ENCODE peak calls at places on chromosomes 7 and 10, in five cellular contexts. D, J, Q, H and V are unnamed samples.

GRCh38 chr7:138979226-138979979 is 1.8 kb downstream of the KIAA1549 start:
- DNase-seq in D (no peak), J (peak), Q (peak), H (peak), V (no peak)

GRCh38 chr7:47153571-47153970 is 428.3 kb downstream of the TNS3 start:
- DNase-seq in D (no peak), J (no peak), Q (no peak), H (peak), V (no peak)

GRCh38 chr10:132408367-132408781 is 11.4 kb downstream of the PWWP2B start:
- DNase-seq in D (no peak), J (no peak), Q (no peak), H (no peak), V (peak)

GRCh38 chr7:24786941-24787340 is 29.7 kb upstream of the GSDME start:
- DNase-seq in D (no peak), J (peak), Q (no peak), H (no peak), V (no peak)

GRCh38 chr7:147635288-147635687 is 955.3 kb upstream of the C7orf33 start:
- DNase-seq in D (no peak), J (no peak), Q (no peak), H (no peak), V (no peak)

GRCh38 chr7:2405601-2406345 is 2.4 kb downstream of the CHST12 start:
- DNase-seq in D (peak), J (no peak), Q (no peak), H (no peak), V (no peak)

GRCh38 chr10:103542764-103543616 is 49.5 kb downstream of the NEURL1 start:
- DNase-seq in D (peak), J (peak), Q (peak), H (peak), V (no peak)

GRCh38 chr10:49318028-49318427 is 19.1 kb downstream of the C10orf71 start:
- DNase-seq in D (no peak), J (no peak), Q (no peak), H (no peak), V (no peak)

GRCh38 chr7:27096756-27097514 is 1.1 kb upstream of the HOXA1 start:
- DNase-seq in D (no peak), J (no peak), Q (no peak), H (no peak), V (no peak)

GRCh38 chr7:27152816-27153486 is 568 bp upstream of the HOXA3 start:
- DNase-seq in D (no peak), J (no peak), Q (peak), H (no peak), V (no peak)

GRCh38 chr7:539731-540411 is 20.2 kb upstream of the PDGFA start:
- DNase-seq in D (no peak), J (peak), Q (no peak), H (peak), V (peak)

GRCh38 chr7:115066050-115066449 is 144.2 kb downstream of the MDFIC start:
- DNase-seq in D (peak), J (no peak), Q (no peak), H (no peak), V (no peak)

GRCh38 chr10:103928784-103929183 is 10.8 kb upstream of the STN1 start:
- DNase-seq in D (no peak), J (no peak), Q (no peak), H (no peak), V (no peak)

GRCh38 chr10:15344876-15345285 is 26.2 kb downstream of the FAM171A1 start:
- DNase-seq in D (no peak), J (no peak), Q (no peak), H (peak), V (no peak)

GRCh38 chr10:28664369-28664740 is 13.0 kb upstream of the BAMBI start:
- DNase-seq in D (no peak), J (no peak), Q (no peak), H (no peak), V (no peak)

GRCh38 chr7:112272921-112273561 is 66.5 kb downstream of the ZNF277 start:
- DNase-seq in D (no peak), J (no peak), Q (no peak), H (no peak), V (no peak)

GRCh38 chr7:84022686-84023308 is 171.8 kb downstream of the SEMA3A start:
- DNase-seq in D (no peak), J (no peak), Q (no peak), H (peak), V (peak)

GRCh38 chr10:20181408-20181807 is 365.2 kb downstream of the PLXDC2 start:
- DNase-seq in D (no peak), J (no peak), Q (no peak), H (no peak), V (no peak)

GRCh38 chr7:57653262-57653830 is 203.4 kb downstream of the ZNF716 start:
- DNase-seq in D (no peak), J (no peak), Q (no peak), H (no peak), V (no peak)

GRCh38 chr10:126521354-126521753 is 133.1 kb upstream of the ADAM12 start:
- DNase-seq in D (no peak), J (peak), Q (no peak), H (peak), V (no peak)

GRCh38 chr10:46992794-46993552 is 81.7 kb downstream of the PTPN20 start:
- DNase-seq in D (no peak), J (peak), Q (peak), H (peak), V (peak)

GRCh38 chr7:107045980-107046379 is 1.5 kb downstream of the PRKAR2B start:
- DNase-seq in D (no peak), J (no peak), Q (no peak), H (no peak), V (peak)

GRCh38 chr10:121851791-121852190 is 76.0 kb downstream of the ATE1 start:
- DNase-seq in D (no peak), J (no peak), Q (no peak), H (no peak), V (no peak)

GRCh38 chr7:78514653-78515052 is 716.1 kb downstream of the PHTF2 start:
- DNase-seq in D (no peak), J (no peak), Q (no peak), H (no peak), V (no peak)

GRCh38 chr10:98045785-98046389 is 15.5 kb upstream of the CRTAC1 start:
- DNase-seq in D (no peak), J (peak), Q (peak), H (peak), V (peak)

GRCh38 chr7:114922151-114922651 is 307 bp downstream of the MDFIC start:
- DNase-seq in D (no peak), J (no peak), Q (peak), H (no peak), V (peak)

GRCh38 chr7:2307690-2308107 is 6.5 kb downstream of the SNX8 start:
- DNase-seq in D (peak), J (no peak), Q (peak), H (no peak), V (no peak)

GRCh38 chr10:109106604-109107003 is 816.7 kb downstream of the XPNPEP1 start:
- DNase-seq in D (no peak), J (no peak), Q (no peak), H (no peak), V (no peak)

GRCh38 chr10:30671011-30671616 is 41.6 kb upstream of the LYZL2 start:
- DNase-seq in D (no peak), J (peak), Q (peak), H (peak), V (peak)
- TF ChIP-seq JUND in D (no peak), J (no peak), Q (no peak), H (no peak), V (no peak)

GRCh38 chr10:67924136-67924535 is 39.7 kb downstream of the SIRT1 start:
- DNase-seq in D (no peak), J (no peak), Q (no peak), H (no peak), V (no peak)

GRCh38 chr10:67923551-67923950 is 39.1 kb downstream of the SIRT1 start:
- DNase-seq in D (no peak), J (no peak), Q (no peak), H (no peak), V (no peak)

GRCh38 chr10:67926956-67927355 is 42.5 kb downstream of the SIRT1 start:
- DNase-seq in D (no peak), J (no peak), Q (no peak), H (no peak), V (no peak)

GRCh38 chr10:67921065-67921464 is 36.6 kb downstream of the SIRT1 start:
- DNase-seq in D (no peak), J (no peak), Q (no peak), H (no peak), V (no peak)

GRCh38 chr10:67925449-67926005 is 41.1 kb downstream of the SIRT1 start:
- DNase-seq in D (no peak), J (no peak), Q (no peak), H (no peak), V (no peak)
- TF ChIP-seq JUND in D (no peak), J (no peak), Q (no peak), H (no peak), V (no peak)

GRCh38 chr10:100311307-100311706 is 18.7 kb downstream of the PKD2L1 start:
- DNase-seq in D (no peak), J (no peak), Q (no peak), H (no peak), V (no peak)

GRCh38 chr10:100318201-100318600 is 11.8 kb downstream of the PKD2L1 start:
- DNase-seq in D (no peak), J (no peak), Q (no peak), H (no peak), V (no peak)

GRCh38 chr10:100319736-100320135 is 10.3 kb downstream of the PKD2L1 start:
- DNase-seq in D (no peak), J (no peak), Q (no peak), H (no peak), V (no peak)

DNA sequence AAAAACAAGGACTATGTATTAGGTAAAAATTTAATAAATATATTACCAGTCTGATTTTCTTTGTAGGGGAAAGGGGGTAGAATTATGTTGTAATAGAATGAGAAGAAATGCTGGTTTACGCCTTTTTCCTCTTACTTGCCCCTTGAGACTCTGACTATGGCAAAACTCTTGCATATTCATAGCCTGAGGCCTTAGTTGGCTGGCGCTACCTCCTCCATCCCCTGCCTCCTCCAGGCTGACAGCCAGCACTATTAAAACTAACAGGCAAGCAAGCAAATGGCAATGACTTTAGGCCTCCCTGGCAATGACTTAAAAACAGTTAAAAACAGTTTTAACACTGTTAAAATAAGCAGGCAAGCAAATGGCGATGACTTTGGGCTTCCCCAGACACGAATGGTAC is 14.4 kb downstream of the PKD2L1 start:
- DNase-seq in D (no peak), J (no peak), Q (no peak), H (no peak), V (no peak)
- TF ChIP-seq JUND in D (no peak), J (no peak), Q (no peak), H (no peak), V (no peak)

DNA sequence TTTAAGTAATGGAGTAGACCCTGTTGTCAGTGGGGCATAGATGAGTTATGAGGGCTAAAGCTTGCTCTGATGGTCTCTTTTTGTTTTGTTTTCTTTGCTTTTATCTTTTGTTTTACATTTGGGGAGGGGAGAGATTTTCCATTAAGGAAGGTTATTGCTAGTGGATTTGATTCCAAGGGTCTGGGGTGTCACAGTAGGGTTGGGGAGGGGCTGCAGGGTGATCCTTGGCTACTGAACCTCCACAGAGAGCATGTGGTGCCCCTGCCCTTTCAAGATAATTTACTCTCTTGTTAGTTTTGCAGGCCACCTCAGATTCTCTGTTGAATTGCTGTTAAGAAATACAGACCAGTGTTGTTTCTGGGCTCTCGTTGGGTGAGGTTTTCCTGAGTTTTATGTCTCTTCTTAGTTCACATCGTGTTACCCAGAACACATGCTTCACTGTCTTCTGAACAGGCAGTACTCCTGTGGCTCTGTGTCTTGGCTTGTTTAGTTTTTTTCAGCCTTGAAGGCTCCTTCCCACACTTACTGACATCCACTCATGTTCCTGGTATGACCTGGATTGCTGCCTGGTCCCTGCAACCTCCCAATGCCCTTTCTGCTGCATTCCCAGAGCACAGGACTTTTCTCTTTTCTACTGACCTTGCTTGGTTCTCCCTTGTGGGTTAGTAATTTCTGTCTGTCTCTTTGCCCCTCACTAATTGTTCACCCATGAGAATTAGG is 4.3 kb downstream of the KIFBP start:
- DNase-seq in D (no peak), J (no peak), Q (no peak), H (no peak), V (no peak)
- TF ChIP-seq JUND in D (no peak), J (no peak), Q (no peak), H (no peak), V (no peak)

DNA sequence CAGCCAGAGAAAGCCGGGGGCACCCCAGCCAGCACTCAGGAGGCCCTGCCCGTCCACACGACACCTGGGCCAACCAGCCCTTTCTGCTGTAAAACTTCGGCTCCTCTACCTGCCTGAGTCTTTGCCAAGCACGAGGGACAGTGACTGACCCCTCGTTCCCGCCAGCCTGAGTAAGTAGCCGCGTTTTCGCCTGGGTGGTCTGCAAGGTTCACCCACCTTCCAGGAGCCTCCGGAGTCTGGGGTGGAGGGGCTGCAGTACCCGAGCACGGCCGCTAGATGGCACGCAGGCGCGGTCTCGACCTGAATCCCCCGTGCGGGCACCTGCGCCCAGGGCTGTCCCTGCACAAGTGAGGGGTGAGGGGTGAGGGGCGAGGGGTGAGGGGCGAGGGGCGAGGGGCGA is 192.7 kb downstream of the PTPRN2 start:
- DNase-seq in D (no peak), J (no peak), Q (peak), H (no peak), V (peak)
- TF ChIP-seq JUND in D (no peak), J (no peak), Q (no peak), H (no peak), V (no peak)

DNA sequence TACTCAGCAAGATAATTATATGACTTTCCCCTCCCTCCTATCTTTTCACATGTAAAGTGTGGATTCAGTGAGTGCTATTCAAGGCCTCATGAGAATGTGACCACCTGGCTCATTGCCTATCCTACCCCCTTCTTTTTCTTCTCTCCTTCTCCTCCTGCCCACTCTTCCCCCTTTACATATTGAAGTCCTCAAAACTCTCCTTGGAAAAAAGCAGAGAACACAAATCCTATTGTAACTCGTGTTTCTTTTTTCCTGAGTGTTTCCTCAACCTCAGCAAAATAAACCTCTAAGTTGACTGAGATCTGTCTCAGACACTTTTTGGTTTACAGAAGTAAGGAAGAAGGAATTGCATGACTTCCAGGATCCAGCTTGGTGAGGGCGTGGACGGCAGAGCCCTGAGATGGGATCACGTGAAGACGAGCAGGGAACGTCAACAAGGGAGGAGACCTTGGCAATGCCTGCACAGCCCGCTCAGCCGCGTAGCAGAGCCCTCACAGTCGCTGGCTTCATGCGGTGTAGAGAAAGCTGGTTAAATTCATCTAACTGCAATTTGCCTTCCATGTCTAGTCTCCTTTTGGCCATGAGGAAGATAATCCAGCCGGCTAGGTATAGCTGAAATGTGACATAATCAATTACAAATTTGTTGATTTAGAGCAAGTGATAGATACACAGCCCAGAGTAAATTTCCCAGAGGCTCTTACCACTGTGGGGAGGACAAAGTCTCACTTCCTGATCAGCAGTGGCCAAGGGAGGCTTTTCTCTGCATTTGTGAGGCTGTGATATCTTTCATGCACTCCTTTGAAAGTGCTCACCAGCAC is 75.7 kb downstream of the LYZL2 start:
- DNase-seq in D (no peak), J (no peak), Q (no peak), H (peak), V (peak)
- TF ChIP-seq JUND in D (no peak), J (no peak), Q (no peak), H (no peak), V (no peak)

DNA sequence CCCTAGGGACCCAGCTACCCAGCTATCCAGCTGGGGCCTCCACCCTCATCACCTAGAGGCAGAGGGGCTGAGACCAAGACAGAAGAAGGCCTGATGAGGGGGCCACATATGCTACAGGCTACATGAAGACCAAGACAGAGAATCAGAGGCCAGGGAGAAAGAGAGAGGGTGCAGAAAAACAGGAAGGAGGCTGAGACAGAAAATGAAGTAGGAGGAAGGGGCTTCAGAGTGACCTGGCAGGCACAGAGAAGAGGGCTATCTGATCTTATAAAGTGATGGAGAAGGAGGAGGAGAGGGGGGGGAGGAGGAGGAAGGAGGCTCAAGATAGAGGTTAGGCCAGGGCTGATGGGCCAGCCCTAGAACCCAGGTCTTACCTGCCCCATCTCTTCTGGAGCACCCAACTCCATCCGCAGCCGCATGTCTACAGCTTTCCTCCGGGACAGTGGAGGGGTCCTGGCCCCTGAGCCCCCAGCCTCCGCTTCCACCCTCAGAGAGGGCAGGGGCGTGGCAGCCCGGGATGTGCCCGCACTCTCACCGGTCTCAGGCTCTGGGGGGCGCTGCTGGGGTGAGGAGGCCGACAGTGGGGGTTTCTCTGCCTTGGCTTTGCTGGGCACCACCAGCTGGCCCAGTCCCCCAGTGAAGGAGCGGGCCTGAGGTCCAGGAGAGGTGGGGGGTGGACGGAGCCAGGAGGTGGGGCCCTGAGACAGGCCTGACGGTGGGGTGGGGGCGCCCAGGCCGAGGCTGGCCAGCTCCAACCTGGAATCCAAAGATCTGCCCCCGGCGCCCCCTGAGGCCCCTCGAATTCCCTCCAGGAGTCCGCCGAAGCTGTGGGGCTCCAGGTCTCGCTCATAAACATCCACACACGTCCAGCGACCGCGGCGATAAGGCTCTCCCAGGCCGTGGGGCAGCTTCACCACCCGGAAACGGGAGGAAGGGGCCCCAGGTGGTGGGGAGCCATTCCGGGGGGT is 1.8 kb downstream of the TSC22D4 start:
- DNase-seq in D (no peak), J (no peak), Q (peak), H (no peak), V (no peak)
- TF ChIP-seq JUND in D (no peak), J (no peak), Q (no peak), H (no peak), V (no peak)

DNA sequence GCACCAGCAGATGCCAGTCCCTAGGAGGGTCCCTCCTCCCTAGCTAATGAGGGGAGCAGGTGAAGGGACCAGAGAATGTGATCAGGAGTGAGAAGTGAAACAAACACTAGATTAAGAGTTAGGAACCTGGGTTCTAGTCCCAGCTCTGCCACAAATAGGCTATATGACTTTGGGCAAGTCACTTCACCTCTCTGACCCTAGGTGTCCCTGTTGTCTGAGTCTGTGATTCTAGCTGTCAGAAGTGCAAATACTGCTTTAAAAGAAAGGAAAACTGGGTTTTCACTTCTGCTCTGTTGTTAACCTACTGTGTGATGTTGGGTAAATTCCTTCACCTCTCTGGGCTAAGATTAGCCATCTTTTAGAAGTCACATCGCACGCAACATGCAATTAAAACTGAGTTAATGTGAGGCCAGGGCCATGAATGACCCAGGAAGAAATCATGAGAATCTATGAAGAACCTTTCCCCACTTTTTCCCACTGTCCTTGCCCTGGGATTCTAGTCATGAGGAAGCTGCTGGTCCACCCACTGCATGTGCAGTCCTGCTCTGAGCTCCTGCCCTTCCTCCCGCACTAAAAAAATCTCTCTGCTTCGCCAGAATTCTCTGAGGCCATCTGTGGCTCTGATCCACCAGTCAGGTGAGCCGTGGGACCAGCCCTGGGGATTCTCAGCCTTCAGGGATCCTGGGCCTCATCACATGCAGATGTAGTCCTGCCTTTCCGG is 181.8 kb downstream of the PLXNA4 start:
- DNase-seq in D (no peak), J (peak), Q (peak), H (no peak), V (no peak)
- TF ChIP-seq JUND in D (no peak), J (no peak), Q (no peak), H (no peak), V (no peak)